ENCODE peak calls at places on chromosomes 13 and 19, in seven cellular contexts. X, W, N, H, T, Y and C are unnamed samples.

GRCh38 chr19:19602136-19602712 is 16.3 kb downstream of the PBX4 start:
- DNase-seq in W (no peak), N (no peak), X (no peak), T (no peak), Y (no peak), H (no peak), C (no peak)

GRCh38 chr13:80436571-80437169 is 95.7 kb upstream of the SPRY2 start:
- DNase-seq in Y (no peak), W (no peak), H (no peak), X (no peak), T (peak; percentile 30), N (no peak), C (no peak)

GRCh38 chr13:73268306-73268705 is 209.5 kb downstream of the KLF5 start:
- DNase-seq in T (peak; percentile 63), W (no peak), H (no peak), N (no peak), X (no peak), Y (no peak), C (no peak)

GRCh38 chr19:633786-634639 is 676 bp upstream of the POLRMT start:
- DNase-seq in W (no peak), T (no peak), Y (peak; percentile 26), H (no peak), N (no peak), X (no peak), C (no peak)

GRCh38 chr19:31113250-31113685 is 236.0 kb downstream of the TSHZ3 start:
- DNase-seq in N (no peak), Y (no peak), X (no peak), H (no peak), T (no peak), W (no peak), C (no peak)

GRCh38 chr19:571127-571974 is 1.0 kb upstream of the BSG start:
- DNase-seq in N (peak; percentile 47), X (peak; percentile 77), H (peak; percentile 83), W (no peak), Y (peak; percentile 71), T (no peak), C (peak; percentile 66)

GRCh38 chr19:52351512-52351911 is 15.5 kb downstream of the ZNF610 start:
- DNase-seq in X (peak; percentile 66), Y (peak; percentile 64), N (no peak), T (no peak), H (peak; percentile 85), W (no peak), C (no peak)

GRCh38 chr19:44113784-44114390 is 688 bp downstream of the ZNF225 start:
- DNase-seq in X (no peak), T (no peak), N (no peak), W (no peak), Y (peak; percentile 20), H (peak; percentile 62), C (no peak)

GRCh38 chr13:39410089-39410901 is 192.7 kb downstream of the LHFPL6 start:
- DNase-seq in N (no peak), W (no peak), X (no peak), T (no peak), H (no peak), Y (no peak), C (no peak)

GRCh38 chr19:50358483-50359431 is 6.7 kb downstream of the NAPSA start:
- DNase-seq in T (peak; percentile 83), Y (no peak), X (no peak), N (peak; percentile 75), H (no peak), W (no peak), C (peak; percentile 69)

GRCh38 chr19:6278740-6279619 is 795 bp downstream of the MLLT1 start:
- DNase-seq in H (peak; percentile 65), Y (no peak), N (peak; percentile 35), T (peak; percentile 65), W (no peak), X (peak; percentile 52), C (no peak)

GRCh38 chr19:7554990-7555864 is 19.7 kb downstream of the PNPLA6 start:
- DNase-seq in T (peak; percentile 53), Y (peak; percentile 46), N (peak; percentile 13), W (no peak), X (peak; percentile 95), H (peak; percentile 97), C (no peak)

GRCh38 chr19:35789195-35789977 is 14.0 kb downstream of the ARHGAP33 start:
- DNase-seq in T (no peak), X (no peak), Y (no peak), N (no peak), W (no peak), H (peak; percentile 24), C (no peak)

GRCh38 chr13:36766295-36766694 is 52.7 kb upstream of the RFXAP start:
- DNase-seq in Y (no peak), T (no peak), W (no peak), N (no peak), H (no peak), X (no peak), C (no peak)

GRCh38 chr13:63699948-63700347 is 2284.3 kb upstream of the PCDH20 start:
- DNase-seq in H (no peak), W (no peak), T (no peak), Y (no peak), X (no peak), N (no peak), C (no peak)

GRCh38 chr13:94674609-94675348 is 37.6 kb downstream of the SOX21 start:
- DNase-seq in T (no peak), X (peak; percentile 85), N (no peak), W (no peak), H (peak; percentile 90), Y (peak; percentile 89), C (no peak)

GRCh38 chr19:45152504-45153338 is 8.1 kb downstream of the NKPD1 start:
- DNase-seq in N (peak; percentile 67), Y (peak; percentile 85), H (peak; percentile 89), W (no peak), T (peak; percentile 67), X (peak; percentile 75), C (no peak)

GRCh38 chr19:35995655-35995993 is 636 bp downstream of the SDHAF1 start:
- DNase-seq in X (peak; percentile 77), W (no peak), H (peak; percentile 87), Y (peak; percentile 80), T (peak; percentile 76), N (peak; percentile 59), C (no peak)

GRCh38 chr13:111387026-111387871 is 66.8 kb downstream of the TEX29 start:
- DNase-seq in W (no peak), X (no peak), H (peak; percentile 20), N (no peak), T (no peak), Y (no peak), C (no peak)

GRCh38 chr13:111789011-111789410 is 277.9 kb upstream of the SOX1 start:
- DNase-seq in Y (no peak), X (no peak), T (no peak), H (peak; percentile 37), W (peak; percentile 50), N (no peak), C (peak; percentile 34)

GRCh38 chr13:85544756-85545155 is 254.5 kb downstream of the SLITRK6 start:
- DNase-seq in X (no peak), W (no peak), T (no peak), Y (peak; percentile 72), N (no peak), H (no peak), C (no peak)

GRCh38 chr13:95030948-95031347 is 270.3 kb downstream of the ABCC4 start:
- DNase-seq in X (no peak), H (no peak), T (no peak), N (no peak), Y (no peak), W (no peak), C (no peak)

GRCh38 chr13:83325454-83325853 is 556.8 kb downstream of the SLITRK1 start:
- DNase-seq in N (no peak), X (no peak), W (no peak), H (no peak), Y (no peak), T (no peak), C (no peak)

GRCh38 chr19:16779539-16780163 is 49.5 kb upstream of the SIN3B start:
- DNase-seq in W (no peak), Y (no peak), X (no peak), N (no peak), H (no peak), T (no peak), C (no peak)

GRCh38 chr13:34416833-34417425 is 525.1 kb upstream of the NBEA start:
- DNase-seq in H (no peak), T (peak; percentile 68), X (no peak), N (peak; percentile 53), Y (no peak), W (no peak), C (no peak)

DNA sequence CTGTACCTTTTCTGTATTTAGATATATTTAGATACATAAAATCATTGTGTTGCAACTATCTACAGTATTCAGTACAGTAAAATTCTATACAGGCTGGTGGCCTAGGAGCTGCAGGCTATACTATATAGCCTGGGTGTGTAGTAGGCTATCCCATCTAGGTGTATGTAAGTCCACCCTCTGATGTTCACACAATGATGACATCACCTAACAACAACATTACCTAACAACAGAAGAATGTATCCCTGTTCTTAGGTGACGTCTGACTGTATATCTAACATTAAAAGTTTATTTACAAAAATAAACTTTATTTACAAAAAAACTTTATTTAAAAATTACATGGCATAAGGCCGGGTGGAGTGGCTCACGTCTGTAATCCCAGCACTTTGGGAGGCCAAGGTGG is 28.3 kb upstream of the ZFP30 start:
- DNase-seq in T (no peak), Y (no peak), W (no peak), X (no peak), N (no peak), H (no peak), C (no peak)
- H3K9me3 ChIP-seq in T (peaks cover 52% of the 10 kb centered on the region), Y (no peaks in the 10 kb centered on the region), W (no peaks in the 10 kb centered on the region), X (peaks cover 16% of the 10 kb centered on the region), N (no peaks in the 10 kb centered on the region), H (peaks cover 15% of the 10 kb centered on the region), C (no peaks in the 10 kb centered on the region)

GRCh38 chr19:14437578-14438140 is 4.6 kb downstream of the PKN1 start:
- DNase-seq in H (no peak), X (no peak), T (no peak), W (no peak), Y (no peak), N (no peak), C (no peak)
- H3K4me1 ChIP-seq in H (no peaks in the 10 kb centered on the region), X (no peaks in the 10 kb centered on the region), T (peaks cover 18% of the 10 kb centered on the region), W (peaks cover 86% of the 10 kb centered on the region), Y (peaks cover 10% of the 10 kb centered on the region), N (peaks cover 14% of the 10 kb centered on the region), C (peaks cover 25% of the 10 kb centered on the region)

GRCh38 chr19:3386447-3387234 is 20.3 kb downstream of the NFIC start:
- DNase-seq in W (no peak), X (no peak), Y (no peak), N (no peak), H (peak; percentile 32), T (peak; percentile 68), C (no peak)

GRCh38 chr19:3387645-3388589 is 21.5 kb downstream of the NFIC start:
- DNase-seq in W (peak; percentile 93), X (no peak), T (peak; percentile 96), H (no peak), N (peak; percentile 78), Y (no peak), C (peak; percentile 89)

GRCh38 chr19:3389446-3389778 is 23.0 kb downstream of the NFIC start:
- DNase-seq in Y (no peak), X (no peak), W (no peak), T (no peak), H (no peak), N (no peak), C (no peak)

GRCh38 chr19:3392480-3392879 is 26.1 kb downstream of the NFIC start:
- DNase-seq in T (peak; percentile 57), W (no peak), Y (no peak), X (no peak), H (no peak), N (no peak), C (no peak)

GRCh38 chr19:3389876-3390361 is 23.5 kb downstream of the NFIC start:
- DNase-seq in T (peak; percentile 82), Y (peak; percentile 73), H (peak; percentile 76), N (no peak), X (peak; percentile 65), W (no peak), C (no peak)
- H3K27ac ChIP-seq in T (peak overlapping the region; percentile 89), Y (no peak overlapping the region), H (no peak overlapping the region), N (peak overlapping the region; percentile 28), X (no peak overlapping the region), W (peak overlapping the region; percentile 100), C (peak overlapping the region; percentile 48)

GRCh38 chr19:56525214-56525860 is 13.4 kb upstream of the ZFP28 start:
- DNase-seq in T (no peak), X (no peak), H (no peak), N (no peak), W (no peak), Y (no peak), C (no peak)
- H3K9me3 ChIP-seq in T (peaks cover 99% of the 10 kb centered on the region), X (peaks cover 59% of the 10 kb centered on the region), H (peaks cover 96% of the 10 kb centered on the region), N (peaks cover 13% of the 10 kb centered on the region), W (peaks cover 33% of the 10 kb centered on the region), Y (peaks cover 54% of the 10 kb centered on the region), C (peaks cover 100% of the 10 kb centered on the region)